ENCODE peak calls at places on chromosome 2, in seven cellular contexts. Z, C, M, D, E, K and N are unnamed samples.

GRCh38 chr2:205800804-205801203 is 118.5 kb downstream of the NRP2 start:
- DNase-seq in Z (peak; percentile 99), C (no peak), M (no peak), D (no peak), E (no peak), K (peak; percentile 78), N (peak; percentile 77)

GRCh38 chr2:69703189-69703588 is 38.7 kb upstream of the ANXA4 start:
- DNase-seq in Z (no peak), C (no peak), M (no peak), D (no peak), E (no peak), K (no peak), N (no peak)

GRCh38 chr2:135688002-135688401 is 53.7 kb upstream of the UBXN4 start:
- DNase-seq in Z (peak; percentile 44), C (no peak), M (no peak), D (no peak), E (peak; percentile 31), K (peak; percentile 38), N (no peak)

GRCh38 chr2:134127496-134127895 is 126.4 kb upstream of the MGAT5 start:
- DNase-seq in Z (no peak), C (no peak), M (no peak), D (no peak), E (no peak), K (no peak), N (no peak)

GRCh38 chr2:31188141-31188540 is 29.2 kb downstream of the CAPN14 start:
- DNase-seq in Z (no peak), C (no peak), M (no peak), D (no peak), E (no peak), K (no peak), N (no peak)

GRCh38 chr2:168851674-168852320 is 38.4 kb downstream of the SPC25 start:
- DNase-seq in Z (peak; percentile 84), C (peak; percentile 82), M (no peak), D (peak; percentile 15), E (no peak), K (peak; percentile 85), N (no peak)

GRCh38 chr2:210092791-210093190 is 78.4 kb downstream of the KANSL1L start:
- DNase-seq in Z (no peak), C (no peak), M (no peak), D (no peak), E (no peak), K (no peak), N (no peak)

GRCh38 chr2:237072067-237072931 is 13.4 kb upstream of the COPS8 start:
- DNase-seq in Z (peak; percentile 61), C (no peak), M (peak; percentile 78), D (peak; percentile 78), E (no peak), K (peak; percentile 43), N (peak; percentile 61)

GRCh38 chr2:163077241-163077640 is 238.7 kb upstream of the KCNH7 start:
- DNase-seq in Z (no peak), C (no peak), M (no peak), D (no peak), E (peak; percentile 2), K (no peak), N (no peak)

GRCh38 chr2:190579945-190580866 is 45.7 kb upstream of the NEMP2 start:
- DNase-seq in Z (no peak), C (no peak), M (no peak), D (no peak), E (no peak), K (no peak), N (no peak)

GRCh38 chr2:190158798-190159434 is 96.4 kb upstream of the MSTN start:
- DNase-seq in Z (no peak), C (no peak), M (no peak), D (no peak), E (no peak), K (no peak), N (no peak)

GRCh38 chr2:105469781-105470180 is 70.9 kb upstream of the FHL2 start:
- DNase-seq in Z (no peak), C (no peak), M (no peak), D (no peak), E (no peak), K (no peak), N (no peak)

GRCh38 chr2:237968048-237968862 is 1.4 kb downstream of the UBE2F start:
- DNase-seq in Z (peak; percentile 71), C (peak; percentile 22), M (no peak), D (no peak), E (peak; percentile 82), K (peak; percentile 39), N (no peak)

GRCh38 chr2:83967854-83968253 is 491.2 kb downstream of the SUCLG1 start:
- DNase-seq in Z (no peak), C (no peak), M (no peak), D (no peak), E (no peak), K (no peak), N (no peak)

GRCh38 chr2:105779394-105779793 is 34.7 kb downstream of the NCK2 start:
- DNase-seq in Z (no peak), C (no peak), M (no peak), D (no peak), E (no peak), K (no peak), N (no peak)

GRCh38 chr2:137801228-137801627 is 163.0 kb upstream of the HNMT start:
- DNase-seq in Z (no peak), C (no peak), M (no peak), D (no peak), E (no peak), K (no peak), N (no peak)

GRCh38 chr2:21424375-21424774 is 300.6 kb downstream of the TDRD15 start:
- DNase-seq in Z (no peak), C (no peak), M (no peak), D (no peak), E (no peak), K (no peak), N (no peak)
- TF ChIP-seq CTCF in Z (no peak), C (no peak), M (no peak), D (no peak), E (no peak), K (no peak), N (no peak)

GRCh38 chr2:60559880-60560279 is 6.4 kb upstream of the BCL11A start:
- DNase-seq in Z (no peak), C (no peak), M (no peak), D (no peak), E (no peak), K (no peak), N (no peak)
- H3K27me3 ChIP-seq in Z (peaks cover 28% of the 10 kb centered on the region), C (peaks cover 71% of the 10 kb centered on the region), M (peaks cover 3% of the 10 kb centered on the region), D (no peaks in the 10 kb centered on the region), E (peaks cover 3% of the 10 kb centered on the region), K (peaks cover 16% of the 10 kb centered on the region), N (peaks cover 41% of the 10 kb centered on the region)

GRCh38 chr2:99728166-99728565 is 238.3 kb upstream of the REV1 start:
- DNase-seq in Z (no peak), C (no peak), M (no peak), D (no peak), E (no peak), K (no peak), N (no peak)

GRCh38 chr2:99725810-99726209 is 236.0 kb upstream of the REV1 start:
- DNase-seq in Z (peak; percentile 28), C (no peak), M (no peak), D (no peak), E (no peak), K (no peak), N (no peak)

GRCh38 chr2:99727199-99727598 is 237.4 kb upstream of the REV1 start:
- DNase-seq in Z (peak; percentile 13), C (no peak), M (no peak), D (no peak), E (no peak), K (no peak), N (no peak)

GRCh38 chr2:99723632-99724031 is 233.8 kb upstream of the REV1 start:
- DNase-seq in Z (no peak), C (no peak), M (no peak), D (no peak), E (no peak), K (no peak), N (no peak)

GRCh38 chr2:99729104-99729503 is 239.3 kb upstream of the REV1 start:
- DNase-seq in Z (peak; percentile 54), C (no peak), M (no peak), D (no peak), E (no peak), K (peak; percentile 9), N (no peak)
- H3K27ac ChIP-seq in Z (peak overlapping the region; percentile 75), C (no peak overlapping the region), M (no peak overlapping the region), D (no peak overlapping the region), E (no peak overlapping the region), K (no peak overlapping the region), N (no peak overlapping the region)

DNA sequence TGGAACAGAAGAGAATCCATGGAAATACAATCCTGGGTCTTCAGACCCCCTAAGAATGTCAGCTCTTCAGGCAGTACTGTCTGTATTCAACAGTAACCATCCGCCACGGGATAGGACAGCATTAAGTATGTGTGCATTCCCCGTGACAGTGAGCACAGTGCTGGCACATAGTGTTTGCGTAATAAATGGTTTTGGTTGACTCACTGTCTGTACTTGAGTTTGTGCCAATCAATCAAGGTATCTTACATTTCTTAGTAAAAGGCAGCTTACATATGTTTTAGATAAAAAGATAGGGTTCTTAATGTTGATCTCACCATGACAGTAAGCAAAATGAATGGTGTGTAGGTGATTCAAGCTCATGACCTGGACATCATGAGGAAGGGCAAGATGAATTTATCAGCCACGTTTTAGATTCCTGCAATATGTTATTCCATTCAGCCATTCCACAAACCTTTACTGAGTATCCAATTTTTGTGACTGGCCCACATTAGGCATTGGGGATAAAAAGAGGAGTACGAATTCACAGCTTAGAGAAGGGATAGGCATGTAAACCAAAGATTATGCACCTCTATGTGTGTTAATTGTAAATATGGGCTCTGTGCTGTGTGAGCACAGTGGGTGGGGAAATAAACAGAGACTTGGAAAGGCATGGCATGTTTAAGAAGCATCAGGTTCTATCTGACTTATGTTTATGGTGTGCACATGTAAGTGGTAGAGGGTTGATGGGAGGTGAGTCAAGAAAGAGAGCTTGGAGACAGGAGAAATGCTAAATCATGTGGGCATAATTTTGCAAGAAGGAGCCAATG is 258.8 kb downstream of the SLC8A1 start:
- DNase-seq in Z (peak; percentile 37), C (no peak), M (no peak), D (no peak), E (no peak), K (peak; percentile 37), N (no peak)
- TF ChIP-seq CTCF in Z (no peak), C (no peak), M (no peak), D (no peak), E (no peak), K (no peak), N (no peak)